ENCODE peak calls at places on chromosomes 2 and 18, in ten cellular contexts. D is GM23248, T is Caco-2, B is right cardiac atrium, X is stomach, C is suprapubic skin, K is adrenal gland, A is neuronal stem cell, L is MM.1S, Z is K562. Q is an unnamed sample.

GRCh38 chr2:70828914-70829824 is 6.4 kb downstream of the CD207 start:
- DNase-seq in D (peak; percentile 10), T (no peak), B (peak; percentile 71), X (no peak), C (no peak), K (no peak), A (no peak), L (no peak), Z (no peak), Q (no peak)

GRCh38 chr2:134619250-134619649 is 99.5 kb downstream of the TMEM163 start:
- DNase-seq in D (no peak), T (no peak), B (no peak), X (no peak), C (no peak), K (no peak), A (no peak), L (no peak), Z (no peak), Q (no peak)

GRCh38 chr2:120952318-120952717 is 216.7 kb downstream of the GLI2 start:
- DNase-seq in D (peak; percentile 64), T (no peak), B (peak; percentile 9), X (no peak), C (no peak), K (no peak), A (no peak), L (no peak), Z (no peak), Q (no peak)

GRCh38 chr18:56445422-56445821 is 193.0 kb downstream of the TXNL1 start:
- DNase-seq in D (no peak), T (no peak), B (no peak), X (no peak), C (no peak), K (no peak), A (no peak), L (no peak), Z (no peak), Q (no peak)

GRCh38 chr2:183564726-183565125 is 440.5 kb downstream of the NUP35 start:
- DNase-seq in D (no peak), T (no peak), B (no peak), X (no peak), C (no peak), K (no peak), A (no peak), L (no peak), Z (no peak), Q (no peak)

GRCh38 chr2:28137221-28137620 is 246.7 kb downstream of the BABAM2 start:
- DNase-seq in D (peak; percentile 98), T (no peak), B (no peak), X (no peak), C (no peak), K (peak; percentile 54), A (no peak), L (no peak), Z (no peak), Q (no peak)

GRCh38 chr2:177352441-177353070 is 40.0 kb upstream of the AGPS start:
- DNase-seq in D (peak; percentile 24), T (no peak), B (peak; percentile 46), X (no peak), C (no peak), K (no peak), A (no peak), L (no peak), Z (no peak), Q (no peak)

GRCh38 chr18:9722691-9723090 is 14.6 kb downstream of the RAB31 start:
- DNase-seq in D (peak; percentile 27), T (peak; percentile 78), B (no peak), X (peak; percentile 73), C (no peak), K (no peak), A (no peak), L (no peak), Z (no peak), Q (no peak)

GRCh38 chr18:75659535-75660023 is 232.1 kb upstream of the SMIM21 start:
- DNase-seq in D (no peak), T (no peak), B (no peak), X (no peak), C (no peak), K (no peak), A (no peak), L (no peak), Z (no peak), Q (no peak)

GRCh38 chr18:60905699-60906098 is 427.5 kb upstream of the CDH20 start:
- DNase-seq in D (no peak), T (no peak), B (peak; percentile 38), X (no peak), C (no peak), K (no peak), A (no peak), L (no peak), Z (no peak), Q (no peak)

GRCh38 chr2:74528600-74529356 is 728 bp downstream of the AUP1 start:
- DNase-seq in D (no peak), T (no peak), B (peak; percentile 56), X (no peak), C (no peak), K (no peak), A (no peak), L (peak; percentile 46), Z (peak; percentile 28), Q (no peak)

GRCh38 chr2:26561376-26561775 is 79.8 kb downstream of the CIB4 start:
- DNase-seq in D (no peak), T (no peak), B (no peak), X (no peak), C (peak; percentile 20), K (no peak), A (no peak), L (no peak), Z (no peak), Q (no peak)

GRCh38 chr2:50344509-50345106 is 687.3 kb downstream of the NRXN1 start:
- DNase-seq in D (no peak), T (peak; percentile 6), B (peak; percentile 37), X (no peak), C (no peak), K (no peak), A (no peak), L (no peak), Z (no peak), Q (no peak)

GRCh38 chr2:219527076-219527394 is 12.8 kb downstream of the ASIC4 start:
- DNase-seq in D (no peak), T (no peak), B (peak; percentile 74), X (peak; percentile 55), C (no peak), K (no peak), A (no peak), L (no peak), Z (no peak), Q (peak; percentile 71)
- H3K27me3 ChIP-seq in D (peaks cover 19% of the 10 kb centered on the region), T (no peaks in the 10 kb centered on the region), B (no peaks in the 10 kb centered on the region), X (peaks cover 68% of the 10 kb centered on the region), C (peaks cover 89% of the 10 kb centered on the region), K (peaks cover 59% of the 10 kb centered on the region), A (peaks cover 4% of the 10 kb centered on the region), L (peaks cover 95% of the 10 kb centered on the region), Z (no peaks in the 10 kb centered on the region), Q (peaks cover 48% of the 10 kb centered on the region)

DNA sequence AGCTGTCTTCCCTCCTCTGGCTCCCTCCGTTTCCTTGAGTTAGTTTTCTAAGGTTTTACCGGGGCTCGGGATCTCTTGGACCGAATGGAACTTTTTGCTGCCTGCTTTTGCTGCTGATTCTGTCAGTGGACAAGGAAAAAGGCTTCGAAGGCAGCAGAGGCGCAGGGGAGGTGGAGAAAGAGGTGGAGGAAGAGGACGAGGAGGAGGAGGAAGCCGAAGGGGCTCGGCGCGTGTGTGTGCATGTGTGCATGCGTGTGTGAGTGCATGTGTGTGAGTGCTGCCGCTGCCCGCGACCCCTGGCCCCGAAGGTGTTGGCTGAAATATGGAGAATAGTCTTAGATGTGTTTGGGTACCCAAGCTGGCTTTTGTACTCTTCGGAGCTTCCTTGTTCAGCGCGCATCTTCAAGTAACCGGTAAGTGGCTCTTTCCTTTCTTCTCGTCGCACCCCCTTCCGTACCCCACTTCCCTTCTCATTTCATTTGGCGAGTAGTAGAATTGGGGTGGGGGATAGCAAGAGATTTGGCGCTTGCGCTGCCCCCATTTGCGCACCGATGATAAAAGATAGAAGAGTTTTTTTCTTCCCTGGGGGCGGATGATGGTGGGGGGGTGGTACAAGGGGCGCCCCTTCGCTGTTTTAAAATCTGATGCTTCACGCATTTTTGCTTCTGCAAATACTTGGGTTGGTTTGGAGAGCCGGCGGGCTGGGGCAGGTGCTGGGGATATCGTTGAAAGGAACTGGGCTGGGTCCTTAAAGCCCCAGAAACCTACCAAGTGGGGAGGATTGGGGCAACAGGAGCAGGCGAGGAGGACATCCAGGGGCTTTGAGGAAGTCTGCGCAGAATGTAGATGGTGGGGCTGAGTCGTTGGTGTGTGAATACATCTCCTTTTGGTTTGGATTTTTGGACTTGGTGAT is 725 bp downstream of the DCC start:
- DNase-seq in D (no peak), T (no peak), B (no peak), X (no peak), C (no peak), K (no peak), A (no peak), L (no peak), Z (no peak), Q (peak; percentile 66)
- H3K4me3 ChIP-seq in D (peak overlapping the region; percentile 54), T (no peak overlapping the region), B (peak overlapping the region; percentile 1), X (peak overlapping the region; percentile 27), C (peak overlapping the region; percentile 33), K (no peak overlapping the region), A (peak overlapping the region; percentile 78), L (peak overlapping the region; percentile 46), Z (no peak overlapping the region), Q (no peak overlapping the region)

GRCh38 chr18:35271656-35272055 is 18.4 kb downstream of the ZSCAN30 start:
- DNase-seq in D (no peak), T (no peak), B (no peak), X (no peak), C (no peak), K (no peak), A (no peak), L (no peak), Z (no peak), Q (peak; percentile 69)

GRCh38 chr18:35268811-35269210 is 21.2 kb downstream of the ZSCAN30 start:
- DNase-seq in D (no peak), T (no peak), B (no peak), X (no peak), C (no peak), K (no peak), A (no peak), L (no peak), Z (no peak), Q (no peak)

GRCh38 chr18:35264409-35264808 is 23.6 kb downstream of the ZNF397 start:
- DNase-seq in D (no peak), T (no peak), B (no peak), X (no peak), C (no peak), K (no peak), A (no peak), L (no peak), Z (no peak), Q (no peak)

GRCh38 chr18:35267809-35268208 is 22.2 kb downstream of the ZSCAN30 start:
- DNase-seq in D (no peak), T (peak; percentile 70), B (peak; percentile 74), X (no peak), C (peak; percentile 68), K (no peak), A (no peak), L (no peak), Z (no peak), Q (peak; percentile 80)

GRCh38 chr18:35267161-35267651 is 22.8 kb downstream of the ZSCAN30 start:
- DNase-seq in D (peak; percentile 54), T (peak; percentile 84), B (peak; percentile 93), X (peak; percentile 80), C (peak; percentile 91), K (peak; percentile 71), A (no peak), L (no peak), Z (no peak), Q (peak; percentile 89)
- H3K9me3 ChIP-seq in D (no peaks in the 10 kb centered on the region), T (no peaks in the 10 kb centered on the region), B (no peaks in the 10 kb centered on the region), X (no peaks in the 10 kb centered on the region), C (no peaks in the 10 kb centered on the region), K (no peaks in the 10 kb centered on the region), A (peaks cover 8% of the 10 kb centered on the region), L (no peaks in the 10 kb centered on the region), Z (peaks cover 3% of the 10 kb centered on the region), Q (no peaks in the 10 kb centered on the region)

GRCh38 chr18:14086459-14087231 is 45.6 kb downstream of the ZNF519 start:
- DNase-seq in D (peak; percentile 72), T (peak; percentile 40), B (no peak), X (no peak), C (no peak), K (peak; percentile 45), A (peak; percentile 57), L (peak; percentile 30), Z (peak; percentile 23), Q (no peak)
- H3K27me3 ChIP-seq in D (no peaks in the 10 kb centered on the region), T (no peaks in the 10 kb centered on the region), B (no peaks in the 10 kb centered on the region), X (no peaks in the 10 kb centered on the region), C (no peaks in the 10 kb centered on the region), K (no peaks in the 10 kb centered on the region), A (no peaks in the 10 kb centered on the region), L (no peaks in the 10 kb centered on the region), Z (no peaks in the 10 kb centered on the region), Q (no peaks in the 10 kb centered on the region)

Q was measured in left lung.